ENCODE peak calls at places on chromosomes 7 and 10, in nine cellular contexts. One of them, this sample, is unnamed.

GRCh38 chr7:150903627-150904026 is 51.3 kb downstream of the AOC1 start:
- DNase-seq in HFF-Myc: no peak
- DNase-seq in kidney tubule cell: peak
- DNase-seq in RCC 7860: peak
- DNase-seq in epithelial cell of esophagus: peak
- DNase-seq in neural crest cell: no peak
- DNase-seq in A549: no peak
- DNase-seq in left cardiac atrium: peak
- DNase-seq in hypothalamus: peak
- DNase-seq in this sample: no peak

GRCh38 chr7:134186022-134186421 is 58.9 kb downstream of the LRGUK start:
- DNase-seq in RCC 7860: no peak
- DNase-seq in hypothalamus: no peak
- DNase-seq in HFF-Myc: no peak
- DNase-seq in left cardiac atrium: no peak
- DNase-seq in kidney tubule cell: peak
- DNase-seq in epithelial cell of esophagus: peak
- DNase-seq in neural crest cell: no peak
- DNase-seq in A549: no peak
- DNase-seq in this sample: no peak

GRCh38 chr10:96651998-96652431 is 65.2 kb upstream of the TM9SF3 start:
- DNase-seq in epithelial cell of esophagus: no peak
- DNase-seq in kidney tubule cell: no peak
- DNase-seq in RCC 7860: no peak
- DNase-seq in neural crest cell: no peak
- DNase-seq in A549: no peak
- DNase-seq in left cardiac atrium: no peak
- DNase-seq in hypothalamus: no peak
- DNase-seq in HFF-Myc: no peak
- DNase-seq in this sample: no peak

GRCh38 chr7:157793973-157794763 is 457.4 kb downstream of the DNAJB6 start:
- DNase-seq in left cardiac atrium: no peak
- DNase-seq in neural crest cell: peak
- DNase-seq in A549: no peak
- DNase-seq in epithelial cell of esophagus: no peak
- DNase-seq in hypothalamus: no peak
- DNase-seq in RCC 7860: no peak
- DNase-seq in kidney tubule cell: no peak
- DNase-seq in HFF-Myc: no peak
- DNase-seq in this sample: no peak

GRCh38 chr7:142859829-142860228 is 5.0 kb downstream of the EPHB6 start:
- DNase-seq in epithelial cell of esophagus: peak
- DNase-seq in left cardiac atrium: peak
- DNase-seq in kidney tubule cell: peak
- DNase-seq in HFF-Myc: no peak
- DNase-seq in neural crest cell: no peak
- DNase-seq in A549: no peak
- DNase-seq in RCC 7860: no peak
- DNase-seq in hypothalamus: no peak
- DNase-seq in this sample: peak

GRCh38 chr7:104089622-104090021 is 100.2 kb upstream of the RELN start:
- DNase-seq in kidney tubule cell: no peak
- DNase-seq in RCC 7860: no peak
- DNase-seq in left cardiac atrium: no peak
- DNase-seq in HFF-Myc: no peak
- DNase-seq in hypothalamus: no peak
- DNase-seq in neural crest cell: no peak
- DNase-seq in A549: no peak
- DNase-seq in epithelial cell of esophagus: no peak
- DNase-seq in this sample: no peak

GRCh38 chr10:132036887-132037675 is 28.7 kb upstream of the JAKMIP3 start:
- DNase-seq in A549: peak
- DNase-seq in hypothalamus: no peak
- DNase-seq in left cardiac atrium: no peak
- DNase-seq in neural crest cell: no peak
- DNase-seq in RCC 7860: no peak
- DNase-seq in HFF-Myc: no peak
- DNase-seq in kidney tubule cell: peak
- DNase-seq in epithelial cell of esophagus: peak
- DNase-seq in this sample: no peak

GRCh38 chr7:150986099-150986512 is 4.7 kb upstream of the NOS3 start:
- DNase-seq in epithelial cell of esophagus: peak
- DNase-seq in left cardiac atrium: no peak
- DNase-seq in RCC 7860: peak
- DNase-seq in kidney tubule cell: peak
- DNase-seq in A549: peak
- DNase-seq in neural crest cell: peak
- DNase-seq in HFF-Myc: no peak
- DNase-seq in hypothalamus: peak
- DNase-seq in this sample: no peak

GRCh38 chr7:1985071-1985470 is 247.7 kb downstream of the MAD1L1 start:
- DNase-seq in epithelial cell of esophagus: no peak
- DNase-seq in hypothalamus: no peak
- DNase-seq in neural crest cell: no peak
- DNase-seq in left cardiac atrium: peak
- DNase-seq in A549: no peak
- DNase-seq in kidney tubule cell: no peak
- DNase-seq in HFF-Myc: no peak
- DNase-seq in RCC 7860: no peak
- DNase-seq in this sample: no peak

GRCh38 chr7:119724041-119724792 is 548.8 kb upstream of the KCND2 start:
- DNase-seq in hypothalamus: no peak
- DNase-seq in HFF-Myc: no peak
- DNase-seq in epithelial cell of esophagus: no peak
- DNase-seq in A549: no peak
- DNase-seq in kidney tubule cell: no peak
- DNase-seq in RCC 7860: no peak
- DNase-seq in left cardiac atrium: no peak
- DNase-seq in neural crest cell: no peak
- DNase-seq in this sample: no peak

GRCh38 chr10:11879387-11880168 is 56.4 kb downstream of the PROSER2 start:
- DNase-seq in HFF-Myc: no peak
- DNase-seq in kidney tubule cell: peak
- DNase-seq in neural crest cell: no peak
- DNase-seq in hypothalamus: no peak
- DNase-seq in RCC 7860: no peak
- DNase-seq in left cardiac atrium: no peak
- DNase-seq in A549: no peak
- DNase-seq in epithelial cell of esophagus: no peak
- DNase-seq in this sample: no peak

GRCh38 chr10:25026463-25026862 is 10.1 kb downstream of the THNSL1 start:
- DNase-seq in neural crest cell: no peak
- DNase-seq in hypothalamus: no peak
- DNase-seq in A549: no peak
- DNase-seq in kidney tubule cell: peak
- DNase-seq in HFF-Myc: no peak
- DNase-seq in left cardiac atrium: no peak
- DNase-seq in RCC 7860: peak
- DNase-seq in epithelial cell of esophagus: peak
- DNase-seq in this sample: no peak